ENCODE peak calls at places on chromosomes 13 and 19, in eight cellular contexts. W, L, Q, O, J, S, F and H are unnamed samples.

GRCh38 chr13:32881074-32881791 is 135.0 kb upstream of the KL start:
- DNase-seq in W (no peak), L (no peak), Q (no peak), O (no peak), J (no peak), S (no peak), F (peak; percentile 85), H (no peak)

GRCh38 chr19:10780368-10780767 is 55.6 kb downstream of the TMED1 start:
- DNase-seq in W (peak; percentile 24), L (no peak), Q (peak; percentile 64), O (no peak), J (no peak), S (peak; percentile 71), F (peak; percentile 69), H (no peak)

GRCh38 chr13:66927562-66927961 is 302.6 kb downstream of the PCDH9 start:
- DNase-seq in W (no peak), L (no peak), Q (no peak), O (no peak), J (no peak), S (no peak), F (no peak), H (no peak)

GRCh38 chr13:92716749-92717148 is 509.9 kb upstream of the GPC6 start:
- DNase-seq in W (no peak), L (no peak), Q (peak; percentile 5), O (no peak), J (peak; percentile 30), S (no peak), F (peak; percentile 26), H (no peak)

GRCh38 chr13:40673061-40673397 is 6.6 kb upstream of the FOXO1 start:
- DNase-seq in W (no peak), L (no peak), Q (no peak), O (no peak), J (no peak), S (no peak), F (no peak), H (no peak)

GRCh38 chr19:34096020-34096915 is 76.0 kb upstream of the LSM14A start:
- DNase-seq in W (no peak), L (no peak), Q (no peak), O (peak; percentile 21), J (peak; percentile 83), S (no peak), F (peak; percentile 60), H (no peak)

GRCh38 chr13:100648354-100648753 is 26.2 kb downstream of the TMTC4 start:
- DNase-seq in W (no peak), L (no peak), Q (no peak), O (no peak), J (no peak), S (no peak), F (no peak), H (no peak)

GRCh38 chr13:44142540-44142867 is 231.1 kb upstream of the SERP2 start:
- DNase-seq in W (no peak), L (peak; percentile 32), Q (peak; percentile 17), O (no peak), J (peak; percentile 25), S (no peak), F (no peak), H (no peak)

GRCh38 chr13:94696171-94696570 is 16.2 kb downstream of the SOX21 start:
- DNase-seq in W (no peak), L (no peak), Q (no peak), O (no peak), J (no peak), S (no peak), F (no peak), H (no peak)

GRCh38 chr19:5718579-5719273 is 1.2 kb downstream of the LONP1 start:
- DNase-seq in W (no peak), L (no peak), Q (no peak), O (peak; percentile 72), J (no peak), S (no peak), F (peak; percentile 89), H (no peak)

GRCh38 chr13:57633141-57633949 is 1.8 kb downstream of the PCDH17 start:
- DNase-seq in W (no peak), L (no peak), Q (no peak), O (no peak), J (peak; percentile 88), S (peak; percentile 75), F (no peak), H (no peak)

GRCh38 chr19:13526552-13526951 is 20.3 kb upstream of the CACNA1A start:
- DNase-seq in W (no peak), L (no peak), Q (no peak), O (no peak), J (peak; percentile 77), S (no peak), F (no peak), H (no peak)

GRCh38 chr19:10086032-10086903 is at the start of gene SHFL:
- DNase-seq in W (no peak), L (peak; percentile 86), Q (peak; percentile 50), O (no peak), J (peak; percentile 91), S (peak; percentile 79), F (peak; percentile 43), H (no peak)

GRCh38 chr19:47226426-47227346 is 4.3 kb downstream of the BBC3 start:
- DNase-seq in W (no peak), L (peak; percentile 95), Q (peak; percentile 85), O (no peak), J (peak; percentile 61), S (peak; percentile 95), F (peak; percentile 49), H (peak; percentile 39)

GRCh38 chr13:51785592-51786424 is 18.2 kb downstream of the DHRS12 start:
- DNase-seq in W (no peak), L (peak; percentile 26), Q (peak; percentile 53), O (no peak), J (no peak), S (peak; percentile 74), F (no peak), H (no peak)

GRCh38 chr13:32676242-32676641 is 90.0 kb downstream of the PDS5B start:
- DNase-seq in W (no peak), L (no peak), Q (no peak), O (no peak), J (no peak), S (no peak), F (peak; percentile 10), H (no peak)

DNA sequence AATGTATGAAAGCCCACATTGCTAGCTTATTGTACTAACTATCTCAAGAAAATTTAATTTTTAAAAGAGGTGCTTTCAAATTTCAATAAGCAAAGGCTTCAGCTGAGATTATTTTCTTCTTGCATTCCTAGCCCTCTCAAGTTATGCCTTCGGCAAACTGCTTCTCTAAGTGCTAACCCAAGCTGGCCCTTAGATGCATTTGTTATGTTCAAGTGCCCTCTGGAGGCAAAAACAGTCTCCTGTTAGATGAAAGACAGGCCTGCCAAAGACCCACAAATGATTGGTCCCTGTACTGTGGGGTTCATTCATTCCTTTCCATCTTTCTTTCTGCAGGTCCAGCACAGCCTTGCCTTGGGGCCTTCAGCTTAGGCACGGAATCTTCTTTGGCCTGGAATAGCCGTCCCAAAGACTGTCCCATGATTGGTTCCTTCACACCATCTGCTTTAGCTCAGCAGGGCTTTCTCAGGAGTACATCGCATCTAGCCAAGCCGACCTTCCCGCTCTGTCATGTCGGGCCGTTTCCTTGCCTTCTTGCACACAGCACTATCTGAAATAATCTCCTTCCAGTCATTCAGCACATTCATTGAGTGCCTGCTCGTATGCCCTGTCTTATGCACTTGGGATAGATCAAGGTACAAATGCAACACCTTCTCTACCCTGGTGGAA is 26.4 kb upstream of the TPTE2 start:
- DNase-seq in W (no peak), L (no peak), Q (peak; percentile 41), O (no peak), J (peak; percentile 62), S (no peak), F (peak; percentile 48), H (no peak)
- TF ChIP-seq CTCF in W (no peak), L (peak; percentile 56), Q (no peak), O (peak; percentile 43), J (peak; percentile 79), S (peak; percentile 28), F (peak; percentile 45), H (no peak)

DNA sequence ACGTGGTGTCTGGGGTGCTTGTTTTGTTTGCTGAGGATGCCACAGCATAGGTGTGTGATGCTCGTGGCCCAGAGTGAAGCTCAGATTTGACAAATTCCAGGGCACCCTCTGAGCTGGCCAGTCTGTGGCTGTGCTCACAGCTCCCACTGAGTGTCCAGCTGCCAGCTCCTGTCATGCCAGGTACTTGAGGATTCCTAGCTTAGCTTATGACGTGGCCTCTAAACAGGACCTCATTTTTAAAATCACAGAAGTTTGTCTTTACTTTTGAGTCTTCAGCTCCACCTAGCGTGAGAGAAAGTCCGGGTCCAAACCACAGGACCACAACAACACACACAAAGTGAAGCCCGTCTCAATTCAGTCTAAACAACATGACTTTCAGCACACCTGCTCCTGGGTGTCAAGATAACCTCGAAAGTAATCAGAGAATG is 117.3 kb downstream of the RAB20 start:
- DNase-seq in W (no peak), L (no peak), Q (peak; percentile 43), O (no peak), J (no peak), S (no peak), F (peak; percentile 68), H (no peak)
- TF ChIP-seq CTCF in W (peak; percentile 3), L (no peak), Q (peak; percentile 30), O (no peak), J (no peak), S (peak; percentile 8), F (peak; percentile 45), H (no peak)

DNA sequence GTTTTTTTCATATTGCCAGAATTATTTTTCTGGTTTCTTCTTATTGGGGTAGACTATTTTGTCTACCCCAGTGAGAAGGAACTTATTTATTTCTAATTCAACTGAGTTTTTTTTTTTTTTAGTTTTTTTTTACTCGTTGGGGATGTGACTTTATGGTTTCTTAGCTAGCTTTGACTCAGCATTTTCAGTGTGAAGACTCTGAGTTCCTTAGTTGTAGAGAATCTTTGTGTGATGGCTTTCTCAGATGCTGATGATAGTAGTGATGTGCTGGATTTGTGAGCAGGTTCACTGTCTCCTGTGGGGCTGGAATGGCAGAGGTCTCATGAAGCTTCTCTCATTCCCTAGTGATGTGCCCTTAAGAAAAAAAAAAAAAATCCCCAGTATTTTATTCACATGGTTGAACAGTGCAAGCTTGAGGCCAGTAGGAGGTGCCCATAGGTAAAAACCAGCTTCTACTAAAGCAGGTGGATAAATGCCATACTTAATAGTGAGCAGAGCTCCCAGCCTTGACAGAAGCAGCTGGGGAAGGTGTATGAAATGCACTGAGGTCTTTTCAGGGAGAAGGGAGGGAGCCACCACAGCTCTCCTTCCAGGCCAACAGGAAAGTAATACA is 106.2 kb upstream of the KLF5 start:
- DNase-seq in W (no peak), L (no peak), Q (no peak), O (no peak), J (peak; percentile 29), S (no peak), F (no peak), H (no peak)
- TF ChIP-seq CTCF in W (peak; percentile 23), L (no peak), Q (no peak), O (no peak), J (peak; percentile 43), S (no peak), F (no peak), H (no peak)

DNA sequence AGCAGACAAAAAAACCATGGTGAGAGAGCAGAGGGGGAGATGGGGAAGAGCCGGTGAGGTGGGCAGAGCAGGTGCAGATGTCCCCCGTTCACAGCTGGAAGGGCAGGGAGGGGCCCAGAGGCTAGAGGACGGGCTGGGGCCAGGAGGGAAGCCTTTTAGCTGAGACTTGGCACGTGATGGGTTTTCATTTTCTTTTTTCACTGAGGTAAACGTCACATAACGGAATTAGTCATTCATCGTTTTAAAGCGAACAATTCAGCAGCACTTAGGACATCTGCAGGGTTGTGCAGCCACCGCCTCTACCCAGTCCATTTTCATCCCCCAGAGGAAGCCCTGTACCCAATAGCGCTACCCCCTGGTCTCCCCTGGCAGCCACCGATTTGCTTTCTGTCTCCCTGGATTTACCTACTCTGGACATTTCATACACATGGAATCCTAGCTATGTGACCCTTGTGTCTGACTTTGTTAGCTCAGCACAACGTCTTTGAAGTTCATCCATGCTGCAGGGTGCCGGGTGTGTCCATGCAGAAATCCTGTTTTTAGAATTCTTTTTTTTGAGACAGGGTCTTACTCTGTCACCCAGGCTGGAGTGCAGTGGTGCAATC is 16.0 kb upstream of the EMC10 start:
- DNase-seq in W (no peak), L (no peak), Q (no peak), O (peak; percentile 64), J (peak; percentile 25), S (no peak), F (peak; percentile 43), H (no peak)
- TF ChIP-seq CTCF in W (no peak), L (no peak), Q (no peak), O (peak; percentile 51), J (peak; percentile 12), S (no peak), F (no peak), H (no peak)